ENCODE peak calls at places on chromosomes 6 and 20, in eight cellular contexts. One of them, this sample, is unnamed.
A peak's percentile ranks its signal among the peaks of the same experiment; 100 is the strongest.

GRCh38 chr6:117298941-117299340 is 33.6 kb downstream of the VGLL2 start:
- DNase-seq in activated naive CD8-positive, alpha-beta T cell treated with anti-CD3 and anti-CD28 coated beads, Interleukin-2, amount 50 U/mL, for 16 hours: no peak
- DNase-seq in activated CD4-positive, alpha-beta memory T cell treated with anti-CD3 and anti-CD28 coated beads, Interleukin-2, amount 10 ng/mL, durations not matched to agents 7 days and 5 days: no peak
- DNase-seq in iris pigment epithelial cell: no peak
- DNase-seq in kidney glomerular epithelial cell: no peak
- DNase-seq in stimulated activated CD4-positive, alpha-beta T cell treated with anti-CD3 and anti-CD28 coated beads, Interleukin-12 subunit alpha, Interleukin-12 subunit beta, amount 100 ng/mL, for 48 hours: no peak
- DNase-seq in cardiac muscle cell: no peak
- DNase-seq in GM04503: no peak
- DNase-seq in this sample: no peak

GRCh38 chr6:106513813-106514212 is 115.5 kb downstream of the RTN4IP1 start:
- DNase-seq in kidney glomerular epithelial cell: no peak
- DNase-seq in iris pigment epithelial cell: no peak
- DNase-seq in activated CD4-positive, alpha-beta memory T cell treated with anti-CD3 and anti-CD28 coated beads, Interleukin-2, amount 10 ng/mL, durations not matched to agents 7 days and 5 days: no peak
- DNase-seq in GM04503: no peak
- DNase-seq in activated naive CD8-positive, alpha-beta T cell treated with anti-CD3 and anti-CD28 coated beads, Interleukin-2, amount 50 U/mL, for 16 hours: no peak
- DNase-seq in cardiac muscle cell: no peak
- DNase-seq in stimulated activated CD4-positive, alpha-beta T cell treated with anti-CD3 and anti-CD28 coated beads, Interleukin-12 subunit alpha, Interleukin-12 subunit beta, amount 100 ng/mL, for 48 hours: no peak
- DNase-seq in this sample: no peak

GRCh38 chr20:35547319-35547718 is 5.4 kb downstream of the ERGIC3 start:
- DNase-seq in stimulated activated CD4-positive, alpha-beta T cell treated with anti-CD3 and anti-CD28 coated beads, Interleukin-12 subunit alpha, Interleukin-12 subunit beta, amount 100 ng/mL, for 48 hours: no peak
- DNase-seq in activated CD4-positive, alpha-beta memory T cell treated with anti-CD3 and anti-CD28 coated beads, Interleukin-2, amount 10 ng/mL, durations not matched to agents 7 days and 5 days: no peak
- DNase-seq in cardiac muscle cell: no peak
- DNase-seq in GM04503: no peak
- DNase-seq in activated naive CD8-positive, alpha-beta T cell treated with anti-CD3 and anti-CD28 coated beads, Interleukin-2, amount 50 U/mL, for 16 hours: no peak
- DNase-seq in kidney glomerular epithelial cell: no peak
- DNase-seq in iris pigment epithelial cell: no peak
- DNase-seq in this sample: no peak

GRCh38 chr20:45842169-45842812 is 8.7 kb downstream of the SNX21 start:
- DNase-seq in iris pigment epithelial cell: peak; percentile 68
- DNase-seq in activated CD4-positive, alpha-beta memory T cell treated with anti-CD3 and anti-CD28 coated beads, Interleukin-2, amount 10 ng/mL, durations not matched to agents 7 days and 5 days: no peak
- DNase-seq in cardiac muscle cell: peak; percentile 63
- DNase-seq in stimulated activated CD4-positive, alpha-beta T cell treated with anti-CD3 and anti-CD28 coated beads, Interleukin-12 subunit alpha, Interleukin-12 subunit beta, amount 100 ng/mL, for 48 hours: no peak
- DNase-seq in GM04503: peak; percentile 70
- DNase-seq in activated naive CD8-positive, alpha-beta T cell treated with anti-CD3 and anti-CD28 coated beads, Interleukin-2, amount 50 U/mL, for 16 hours: no peak
- DNase-seq in kidney glomerular epithelial cell: no peak
- DNase-seq in this sample: no peak

GRCh38 chr20:5191829-5192569 is 65.2 kb downstream of the CDS2 start:
- DNase-seq in iris pigment epithelial cell: peak; percentile 79
- DNase-seq in GM04503: no peak
- DNase-seq in activated CD4-positive, alpha-beta memory T cell treated with anti-CD3 and anti-CD28 coated beads, Interleukin-2, amount 10 ng/mL, durations not matched to agents 7 days and 5 days: peak; percentile 48
- DNase-seq in activated naive CD8-positive, alpha-beta T cell treated with anti-CD3 and anti-CD28 coated beads, Interleukin-2, amount 50 U/mL, for 16 hours: no peak
- DNase-seq in cardiac muscle cell: peak; percentile 87
- DNase-seq in kidney glomerular epithelial cell: peak; percentile 82
- DNase-seq in stimulated activated CD4-positive, alpha-beta T cell treated with anti-CD3 and anti-CD28 coated beads, Interleukin-12 subunit alpha, Interleukin-12 subunit beta, amount 100 ng/mL, for 48 hours: no peak
- DNase-seq in this sample: peak; percentile 68

GRCh38 chr6:21201673-21202430 is 391.7 kb upstream of the SOX4 start:
- DNase-seq in cardiac muscle cell: no peak
- DNase-seq in GM04503: no peak
- DNase-seq in kidney glomerular epithelial cell: peak; percentile 35
- DNase-seq in activated CD4-positive, alpha-beta memory T cell treated with anti-CD3 and anti-CD28 coated beads, Interleukin-2, amount 10 ng/mL, durations not matched to agents 7 days and 5 days: no peak
- DNase-seq in iris pigment epithelial cell: no peak
- DNase-seq in activated naive CD8-positive, alpha-beta T cell treated with anti-CD3 and anti-CD28 coated beads, Interleukin-2, amount 50 U/mL, for 16 hours: no peak
- DNase-seq in stimulated activated CD4-positive, alpha-beta T cell treated with anti-CD3 and anti-CD28 coated beads, Interleukin-12 subunit alpha, Interleukin-12 subunit beta, amount 100 ng/mL, for 48 hours: no peak
- DNase-seq in this sample: no peak

GRCh38 chr20:36199293-36200257 is 36.7 kb upstream of the AAR2 start:
- DNase-seq in activated CD4-positive, alpha-beta memory T cell treated with anti-CD3 and anti-CD28 coated beads, Interleukin-2, amount 10 ng/mL, durations not matched to agents 7 days and 5 days: peak; percentile 74
- DNase-seq in GM04503: peak; percentile 33
- DNase-seq in activated naive CD8-positive, alpha-beta T cell treated with anti-CD3 and anti-CD28 coated beads, Interleukin-2, amount 50 U/mL, for 16 hours: peak; percentile 56
- DNase-seq in cardiac muscle cell: peak; percentile 86
- DNase-seq in kidney glomerular epithelial cell: peak; percentile 68
- DNase-seq in stimulated activated CD4-positive, alpha-beta T cell treated with anti-CD3 and anti-CD28 coated beads, Interleukin-12 subunit alpha, Interleukin-12 subunit beta, amount 100 ng/mL, for 48 hours: peak; percentile 62
- DNase-seq in iris pigment epithelial cell: peak; percentile 75
- DNase-seq in this sample: peak; percentile 45

GRCh38 chr20:1323256-1323655 is 5.7 kb downstream of the SDCBP2 start:
- DNase-seq in cardiac muscle cell: peak; percentile 29
- DNase-seq in activated CD4-positive, alpha-beta memory T cell treated with anti-CD3 and anti-CD28 coated beads, Interleukin-2, amount 10 ng/mL, durations not matched to agents 7 days and 5 days: no peak
- DNase-seq in GM04503: no peak
- DNase-seq in stimulated activated CD4-positive, alpha-beta T cell treated with anti-CD3 and anti-CD28 coated beads, Interleukin-12 subunit alpha, Interleukin-12 subunit beta, amount 100 ng/mL, for 48 hours: no peak
- DNase-seq in activated naive CD8-positive, alpha-beta T cell treated with anti-CD3 and anti-CD28 coated beads, Interleukin-2, amount 50 U/mL, for 16 hours: no peak
- DNase-seq in iris pigment epithelial cell: no peak
- DNase-seq in kidney glomerular epithelial cell: no peak
- DNase-seq in this sample: no peak

GRCh38 chr6:34679552-34680255 is 16.9 kb downstream of the ILRUN start:
- DNase-seq in activated naive CD8-positive, alpha-beta T cell treated with anti-CD3 and anti-CD28 coated beads, Interleukin-2, amount 50 U/mL, for 16 hours: no peak
- DNase-seq in activated CD4-positive, alpha-beta memory T cell treated with anti-CD3 and anti-CD28 coated beads, Interleukin-2, amount 10 ng/mL, durations not matched to agents 7 days and 5 days: no peak
- DNase-seq in stimulated activated CD4-positive, alpha-beta T cell treated with anti-CD3 and anti-CD28 coated beads, Interleukin-12 subunit alpha, Interleukin-12 subunit beta, amount 100 ng/mL, for 48 hours: no peak
- DNase-seq in GM04503: no peak
- DNase-seq in iris pigment epithelial cell: no peak
- DNase-seq in kidney glomerular epithelial cell: no peak
- DNase-seq in cardiac muscle cell: peak; percentile 27
- DNase-seq in this sample: no peak

GRCh38 chr6:138500867-138501446 is 1.7 kb upstream of the NHSL1 start:
- DNase-seq in cardiac muscle cell: no peak
- DNase-seq in activated CD4-positive, alpha-beta memory T cell treated with anti-CD3 and anti-CD28 coated beads, Interleukin-2, amount 10 ng/mL, durations not matched to agents 7 days and 5 days: no peak
- DNase-seq in GM04503: no peak
- DNase-seq in iris pigment epithelial cell: peak; percentile 27
- DNase-seq in kidney glomerular epithelial cell: no peak
- DNase-seq in activated naive CD8-positive, alpha-beta T cell treated with anti-CD3 and anti-CD28 coated beads, Interleukin-2, amount 50 U/mL, for 16 hours: no peak
- DNase-seq in stimulated activated CD4-positive, alpha-beta T cell treated with anti-CD3 and anti-CD28 coated beads, Interleukin-12 subunit alpha, Interleukin-12 subunit beta, amount 100 ng/mL, for 48 hours: no peak
- DNase-seq in this sample: no peak

GRCh38 chr6:135870722-135871121 is 19.2 kb downstream of the PDE7B start:
- DNase-seq in stimulated activated CD4-positive, alpha-beta T cell treated with anti-CD3 and anti-CD28 coated beads, Interleukin-12 subunit alpha, Interleukin-12 subunit beta, amount 100 ng/mL, for 48 hours: no peak
- DNase-seq in activated naive CD8-positive, alpha-beta T cell treated with anti-CD3 and anti-CD28 coated beads, Interleukin-2, amount 50 U/mL, for 16 hours: no peak
- DNase-seq in GM04503: no peak
- DNase-seq in kidney glomerular epithelial cell: peak; percentile 20
- DNase-seq in activated CD4-positive, alpha-beta memory T cell treated with anti-CD3 and anti-CD28 coated beads, Interleukin-2, amount 10 ng/mL, durations not matched to agents 7 days and 5 days: no peak
- DNase-seq in cardiac muscle cell: peak; percentile 87
- DNase-seq in iris pigment epithelial cell: peak; percentile 74
- DNase-seq in this sample: no peak

GRCh38 chr6:111215134-111215533 is 127.8 kb downstream of the SLC16A10 start:
- DNase-seq in GM04503: no peak
- DNase-seq in iris pigment epithelial cell: no peak
- DNase-seq in kidney glomerular epithelial cell: no peak
- DNase-seq in stimulated activated CD4-positive, alpha-beta T cell treated with anti-CD3 and anti-CD28 coated beads, Interleukin-12 subunit alpha, Interleukin-12 subunit beta, amount 100 ng/mL, for 48 hours: no peak
- DNase-seq in activated CD4-positive, alpha-beta memory T cell treated with anti-CD3 and anti-CD28 coated beads, Interleukin-2, amount 10 ng/mL, durations not matched to agents 7 days and 5 days: no peak
- DNase-seq in cardiac muscle cell: peak; percentile 58
- DNase-seq in activated naive CD8-positive, alpha-beta T cell treated with anti-CD3 and anti-CD28 coated beads, Interleukin-2, amount 50 U/mL, for 16 hours: no peak
- DNase-seq in this sample: no peak

GRCh38 chr20:58117944-58118343 is 110.5 kb downstream of the ANKRD60 start:
- DNase-seq in GM04503: no peak
- DNase-seq in kidney glomerular epithelial cell: no peak
- DNase-seq in cardiac muscle cell: no peak
- DNase-seq in iris pigment epithelial cell: peak; percentile 82
- DNase-seq in activated CD4-positive, alpha-beta memory T cell treated with anti-CD3 and anti-CD28 coated beads, Interleukin-2, amount 10 ng/mL, durations not matched to agents 7 days and 5 days: no peak
- DNase-seq in activated naive CD8-positive, alpha-beta T cell treated with anti-CD3 and anti-CD28 coated beads, Interleukin-2, amount 50 U/mL, for 16 hours: no peak
- DNase-seq in stimulated activated CD4-positive, alpha-beta T cell treated with anti-CD3 and anti-CD28 coated beads, Interleukin-12 subunit alpha, Interleukin-12 subunit beta, amount 100 ng/mL, for 48 hours: no peak
- DNase-seq in this sample: no peak

GRCh38 chr6:1424306-1424927 is 35.0 kb downstream of the FOXF2 start:
- DNase-seq in cardiac muscle cell: peak; percentile 71
- DNase-seq in activated naive CD8-positive, alpha-beta T cell treated with anti-CD3 and anti-CD28 coated beads, Interleukin-2, amount 50 U/mL, for 16 hours: no peak
- DNase-seq in activated CD4-positive, alpha-beta memory T cell treated with anti-CD3 and anti-CD28 coated beads, Interleukin-2, amount 10 ng/mL, durations not matched to agents 7 days and 5 days: peak; percentile 26
- DNase-seq in iris pigment epithelial cell: peak; percentile 78
- DNase-seq in kidney glomerular epithelial cell: no peak
- DNase-seq in stimulated activated CD4-positive, alpha-beta T cell treated with anti-CD3 and anti-CD28 coated beads, Interleukin-12 subunit alpha, Interleukin-12 subunit beta, amount 100 ng/mL, for 48 hours: peak; percentile 8
- DNase-seq in GM04503: no peak
- DNase-seq in this sample: no peak

GRCh38 chr6:158377866-158378265 is 65.6 kb downstream of the TULP4 start:
- DNase-seq in cardiac muscle cell: no peak
- DNase-seq in kidney glomerular epithelial cell: peak; percentile 6
- DNase-seq in GM04503: no peak
- DNase-seq in activated CD4-positive, alpha-beta memory T cell treated with anti-CD3 and anti-CD28 coated beads, Interleukin-2, amount 10 ng/mL, durations not matched to agents 7 days and 5 days: no peak
- DNase-seq in activated naive CD8-positive, alpha-beta T cell treated with anti-CD3 and anti-CD28 coated beads, Interleukin-2, amount 50 U/mL, for 16 hours: no peak
- DNase-seq in stimulated activated CD4-positive, alpha-beta T cell treated with anti-CD3 and anti-CD28 coated beads, Interleukin-12 subunit alpha, Interleukin-12 subunit beta, amount 100 ng/mL, for 48 hours: no peak
- DNase-seq in iris pigment epithelial cell: peak; percentile 85
- DNase-seq in this sample: no peak

GRCh38 chr6:3088446-3088845 is 20.2 kb downstream of the RIPK1 start:
- DNase-seq in activated naive CD8-positive, alpha-beta T cell treated with anti-CD3 and anti-CD28 coated beads, Interleukin-2, amount 50 U/mL, for 16 hours: no peak
- DNase-seq in cardiac muscle cell: peak; percentile 20
- DNase-seq in GM04503: no peak
- DNase-seq in iris pigment epithelial cell: peak; percentile 78
- DNase-seq in stimulated activated CD4-positive, alpha-beta T cell treated with anti-CD3 and anti-CD28 coated beads, Interleukin-12 subunit alpha, Interleukin-12 subunit beta, amount 100 ng/mL, for 48 hours: no peak
- DNase-seq in kidney glomerular epithelial cell: no peak
- DNase-seq in activated CD4-positive, alpha-beta memory T cell treated with anti-CD3 and anti-CD28 coated beads, Interleukin-2, amount 10 ng/mL, durations not matched to agents 7 days and 5 days: no peak
- DNase-seq in this sample: no peak

GRCh38 chr20:24821391-24821790 is 127.7 kb upstream of the CST7 start:
- DNase-seq in cardiac muscle cell: no peak
- DNase-seq in kidney glomerular epithelial cell: no peak
- DNase-seq in iris pigment epithelial cell: no peak
- DNase-seq in activated CD4-positive, alpha-beta memory T cell treated with anti-CD3 and anti-CD28 coated beads, Interleukin-2, amount 10 ng/mL, durations not matched to agents 7 days and 5 days: no peak
- DNase-seq in activated naive CD8-positive, alpha-beta T cell treated with anti-CD3 and anti-CD28 coated beads, Interleukin-2, amount 50 U/mL, for 16 hours: no peak
- DNase-seq in stimulated activated CD4-positive, alpha-beta T cell treated with anti-CD3 and anti-CD28 coated beads, Interleukin-12 subunit alpha, Interleukin-12 subunit beta, amount 100 ng/mL, for 48 hours: no peak
- DNase-seq in GM04503: no peak
- DNase-seq in this sample: no peak

GRCh38 chr6:119834418-119834817 is 484.9 kb upstream of the MAN1A1 start:
- DNase-seq in kidney glomerular epithelial cell: no peak
- DNase-seq in cardiac muscle cell: no peak
- DNase-seq in stimulated activated CD4-positive, alpha-beta T cell treated with anti-CD3 and anti-CD28 coated beads, Interleukin-12 subunit alpha, Interleukin-12 subunit beta, amount 100 ng/mL, for 48 hours: no peak
- DNase-seq in iris pigment epithelial cell: no peak
- DNase-seq in GM04503: no peak
- DNase-seq in activated naive CD8-positive, alpha-beta T cell treated with anti-CD3 and anti-CD28 coated beads, Interleukin-2, amount 50 U/mL, for 16 hours: no peak
- DNase-seq in activated CD4-positive, alpha-beta memory T cell treated with anti-CD3 and anti-CD28 coated beads, Interleukin-2, amount 10 ng/mL, durations not matched to agents 7 days and 5 days: no peak
- DNase-seq in this sample: no peak

GRCh38 chr20:3213226-3213625 is 3.9 kb downstream of the ITPA start:
- DNase-seq in stimulated activated CD4-positive, alpha-beta T cell treated with anti-CD3 and anti-CD28 coated beads, Interleukin-12 subunit alpha, Interleukin-12 subunit beta, amount 100 ng/mL, for 48 hours: no peak
- DNase-seq in activated naive CD8-positive, alpha-beta T cell treated with anti-CD3 and anti-CD28 coated beads, Interleukin-2, amount 50 U/mL, for 16 hours: no peak
- DNase-seq in kidney glomerular epithelial cell: no peak
- DNase-seq in GM04503: no peak
- DNase-seq in cardiac muscle cell: no peak
- DNase-seq in activated CD4-positive, alpha-beta memory T cell treated with anti-CD3 and anti-CD28 coated beads, Interleukin-2, amount 10 ng/mL, durations not matched to agents 7 days and 5 days: no peak
- DNase-seq in iris pigment epithelial cell: no peak
- DNase-seq in this sample: no peak

GRCh38 chr20:51062065-51062464 is 39.2 kb upstream of the KCNG1 start:
- DNase-seq in GM04503: no peak
- DNase-seq in activated naive CD8-positive, alpha-beta T cell treated with anti-CD3 and anti-CD28 coated beads, Interleukin-2, amount 50 U/mL, for 16 hours: no peak
- DNase-seq in iris pigment epithelial cell: peak; percentile 5
- DNase-seq in activated CD4-positive, alpha-beta memory T cell treated with anti-CD3 and anti-CD28 coated beads, Interleukin-2, amount 10 ng/mL, durations not matched to agents 7 days and 5 days: no peak
- DNase-seq in stimulated activated CD4-positive, alpha-beta T cell treated with anti-CD3 and anti-CD28 coated beads, Interleukin-12 subunit alpha, Interleukin-12 subunit beta, amount 100 ng/mL, for 48 hours: peak; percentile 56
- DNase-seq in cardiac muscle cell: peak; percentile 16
- DNase-seq in kidney glomerular epithelial cell: no peak
- DNase-seq in this sample: no peak

GRCh38 chr6:123393333-123393732 is 243.4 kb downstream of the TRDN start:
- DNase-seq in iris pigment epithelial cell: peak; percentile 5
- DNase-seq in kidney glomerular epithelial cell: no peak
- DNase-seq in GM04503: no peak
- DNase-seq in stimulated activated CD4-positive, alpha-beta T cell treated with anti-CD3 and anti-CD28 coated beads, Interleukin-12 subunit alpha, Interleukin-12 subunit beta, amount 100 ng/mL, for 48 hours: no peak
- DNase-seq in activated CD4-positive, alpha-beta memory T cell treated with anti-CD3 and anti-CD28 coated beads, Interleukin-2, amount 10 ng/mL, durations not matched to agents 7 days and 5 days: no peak
- DNase-seq in cardiac muscle cell: peak; percentile 6
- DNase-seq in activated naive CD8-positive, alpha-beta T cell treated with anti-CD3 and anti-CD28 coated beads, Interleukin-2, amount 50 U/mL, for 16 hours: no peak
- DNase-seq in this sample: no peak

GRCh38 chr6:74369556-74369993 is 673.6 kb downstream of the CD109 start:
- DNase-seq in activated CD4-positive, alpha-beta memory T cell treated with anti-CD3 and anti-CD28 coated beads, Interleukin-2, amount 10 ng/mL, durations not matched to agents 7 days and 5 days: no peak
- DNase-seq in GM04503: peak; percentile 28
- DNase-seq in iris pigment epithelial cell: peak; percentile 93
- DNase-seq in kidney glomerular epithelial cell: peak; percentile 16
- DNase-seq in cardiac muscle cell: peak; percentile 80
- DNase-seq in activated naive CD8-positive, alpha-beta T cell treated with anti-CD3 and anti-CD28 coated beads, Interleukin-2, amount 50 U/mL, for 16 hours: no peak
- DNase-seq in stimulated activated CD4-positive, alpha-beta T cell treated with anti-CD3 and anti-CD28 coated beads, Interleukin-12 subunit alpha, Interleukin-12 subunit beta, amount 100 ng/mL, for 48 hours: no peak
- DNase-seq in this sample: no peak

GRCh38 chr20:53586640-53587039 is 7.0 kb downstream of the ZNF217 start:
- DNase-seq in kidney glomerular epithelial cell: no peak
- DNase-seq in GM04503: no peak
- DNase-seq in activated naive CD8-positive, alpha-beta T cell treated with anti-CD3 and anti-CD28 coated beads, Interleukin-2, amount 50 U/mL, for 16 hours: no peak
- DNase-seq in activated CD4-positive, alpha-beta memory T cell treated with anti-CD3 and anti-CD28 coated beads, Interleukin-2, amount 10 ng/mL, durations not matched to agents 7 days and 5 days: no peak
- DNase-seq in iris pigment epithelial cell: no peak
- DNase-seq in stimulated activated CD4-positive, alpha-beta T cell treated with anti-CD3 and anti-CD28 coated beads, Interleukin-12 subunit alpha, Interleukin-12 subunit beta, amount 100 ng/mL, for 48 hours: no peak
- DNase-seq in cardiac muscle cell: no peak
- DNase-seq in this sample: no peak

GRCh38 chr6:33642897-33643296 is 21.8 kb downstream of the ITPR3 start:
- DNase-seq in kidney glomerular epithelial cell: no peak
- DNase-seq in iris pigment epithelial cell: no peak
- DNase-seq in cardiac muscle cell: no peak
- DNase-seq in stimulated activated CD4-positive, alpha-beta T cell treated with anti-CD3 and anti-CD28 coated beads, Interleukin-12 subunit alpha, Interleukin-12 subunit beta, amount 100 ng/mL, for 48 hours: no peak
- DNase-seq in activated naive CD8-positive, alpha-beta T cell treated with anti-CD3 and anti-CD28 coated beads, Interleukin-2, amount 50 U/mL, for 16 hours: no peak
- DNase-seq in activated CD4-positive, alpha-beta memory T cell treated with anti-CD3 and anti-CD28 coated beads, Interleukin-2, amount 10 ng/mL, durations not matched to agents 7 days and 5 days: no peak
- DNase-seq in GM04503: no peak
- DNase-seq in this sample: no peak

GRCh38 chr6:44222486-44222986 is 859 bp upstream of the SLC29A1 start:
- DNase-seq in cardiac muscle cell: no peak
- DNase-seq in iris pigment epithelial cell: no peak
- DNase-seq in activated naive CD8-positive, alpha-beta T cell treated with anti-CD3 and anti-CD28 coated beads, Interleukin-2, amount 50 U/mL, for 16 hours: no peak
- DNase-seq in stimulated activated CD4-positive, alpha-beta T cell treated with anti-CD3 and anti-CD28 coated beads, Interleukin-12 subunit alpha, Interleukin-12 subunit beta, amount 100 ng/mL, for 48 hours: no peak
- DNase-seq in GM04503: no peak
- DNase-seq in kidney glomerular epithelial cell: no peak
- DNase-seq in activated CD4-positive, alpha-beta memory T cell treated with anti-CD3 and anti-CD28 coated beads, Interleukin-2, amount 10 ng/mL, durations not matched to agents 7 days and 5 days: no peak
- DNase-seq in this sample: no peak

GRCh38 chr6:139927236-139927635 is 552.8 kb upstream of the CITED2 start:
- DNase-seq in stimulated activated CD4-positive, alpha-beta T cell treated with anti-CD3 and anti-CD28 coated beads, Interleukin-12 subunit alpha, Interleukin-12 subunit beta, amount 100 ng/mL, for 48 hours: no peak
- DNase-seq in kidney glomerular epithelial cell: no peak
- DNase-seq in iris pigment epithelial cell: peak; percentile 90
- DNase-seq in activated CD4-positive, alpha-beta memory T cell treated with anti-CD3 and anti-CD28 coated beads, Interleukin-2, amount 10 ng/mL, durations not matched to agents 7 days and 5 days: no peak
- DNase-seq in activated naive CD8-positive, alpha-beta T cell treated with anti-CD3 and anti-CD28 coated beads, Interleukin-2, amount 50 U/mL, for 16 hours: no peak
- DNase-seq in cardiac muscle cell: peak; percentile 85
- DNase-seq in GM04503: peak; percentile 67
- DNase-seq in this sample: no peak

GRCh38 chr6:116447052-116447451 is 14.1 kb upstream of the CALHM6 start:
- DNase-seq in GM04503: no peak
- DNase-seq in stimulated activated CD4-positive, alpha-beta T cell treated with anti-CD3 and anti-CD28 coated beads, Interleukin-12 subunit alpha, Interleukin-12 subunit beta, amount 100 ng/mL, for 48 hours: no peak
- DNase-seq in activated CD4-positive, alpha-beta memory T cell treated with anti-CD3 and anti-CD28 coated beads, Interleukin-2, amount 10 ng/mL, durations not matched to agents 7 days and 5 days: no peak
- DNase-seq in cardiac muscle cell: peak; percentile 55
- DNase-seq in activated naive CD8-positive, alpha-beta T cell treated with anti-CD3 and anti-CD28 coated beads, Interleukin-2, amount 50 U/mL, for 16 hours: no peak
- DNase-seq in kidney glomerular epithelial cell: peak; percentile 55
- DNase-seq in iris pigment epithelial cell: peak; percentile 52
- DNase-seq in this sample: no peak